ENCODE peak calls at places on chromosomes 16 and 17, in nine cellular contexts. Z is PC-3, I is adrenal gland, S is fibroblast of lung, J is MM.1S, D is A549, O is hepatocyte, H is prostate gland, C is lower lobe of right lung. R is an unnamed sample. For H3K4me1, the result is how much of the 10 kb centered on the place peaks cover.

GRCh38 chr17:17576772-17577234 is 14.7 kb downstream of the PEMT start:
- DNase-seq in I (no peak), Z (no peak), H (no peak), J (no peak), O (no peak), D (no peak), C (no peak), S (no peak), R (no peak)

GRCh38 chr17:81049973-81050551 is 15.1 kb downstream of the BAIAP2 start:
- DNase-seq in C (peak), O (no peak), Z (peak), J (no peak), D (no peak), I (no peak), S (no peak), H (peak), R (no peak)

GRCh38 chr17:50715471-50715870 is 3.9 kb upstream of the LUC7L3 start:
- DNase-seq in Z (no peak), I (no peak), C (no peak), O (no peak), S (no peak), H (no peak), J (no peak), D (no peak), R (no peak)

GRCh38 chr17:50502643-50502990 is 5.6 kb upstream of the MYCBPAP start:
- DNase-seq in I (no peak), O (no peak), D (no peak), C (no peak), Z (no peak), J (no peak), S (no peak), H (no peak), R (no peak)

GRCh38 chr17:68457168-68457538 is at the start of gene WIPI1:
- DNase-seq in H (peak), C (peak), Z (no peak), O (no peak), D (no peak), I (peak), J (peak), S (no peak), R (no peak)

GRCh38 chr17:77840156-77840555 is 118.3 kb upstream of the TNRC6C start:
- DNase-seq in I (peak), O (peak), J (no peak), S (no peak), C (no peak), H (no peak), Z (no peak), D (no peak), R (no peak)

GRCh38 chr17:10754861-10755591 is 25.2 kb upstream of the TMEM220 start:
- DNase-seq in C (no peak), D (no peak), O (peak), Z (no peak), H (no peak), I (no peak), S (no peak), J (no peak), R (no peak)

GRCh38 chr16:75309899-75310430 is 58.5 kb upstream of the BCAR1 start:
- DNase-seq in H (no peak), I (no peak), C (no peak), Z (no peak), D (no peak), J (no peak), S (no peak), O (peak), R (no peak)

GRCh38 chr17:74759243-74759801 is 10.9 kb downstream of the NHERF1 start:
- DNase-seq in H (no peak), C (no peak), O (no peak), D (no peak), J (peak), S (no peak), Z (no peak), I (no peak), R (no peak)

GRCh38 chr16:2028146-2028545 is 1.4 kb downstream of the NHERF2 start:
- DNase-seq in D (no peak), O (no peak), H (no peak), S (no peak), C (no peak), I (no peak), J (peak), Z (no peak), R (no peak)

GRCh38 chr16:81376880-81377279 is 62.1 kb downstream of the GAN start:
- DNase-seq in D (no peak), O (no peak), S (no peak), C (no peak), I (no peak), J (no peak), Z (peak), H (no peak), R (no peak)

GRCh38 chr17:10741416-10742140 is 11.8 kb upstream of the TMEM220 start:
- DNase-seq in J (no peak), C (no peak), Z (no peak), O (no peak), I (peak), S (no peak), D (no peak), H (no peak), R (no peak)

GRCh38 chr17:1107083-1107776 is 72.6 kb downstream of the ABR start:
- DNase-seq in D (no peak), S (no peak), H (no peak), O (no peak), I (no peak), C (no peak), J (no peak), Z (no peak), R (no peak)

GRCh38 chr16:48014349-48015135 is 141.3 kb downstream of the ABCC12 start:
- DNase-seq in O (peak), J (no peak), Z (peak), C (no peak), D (peak), S (no peak), H (no peak), I (no peak), R (no peak)

GRCh38 chr16:85858984-85859817 is 39.8 kb upstream of the IRF8 start:
- DNase-seq in I (no peak), Z (no peak), O (no peak), H (no peak), C (no peak), S (no peak), D (no peak), J (no peak), R (peak)

GRCh38 chr17:58789160-58789559 is 33.5 kb downstream of the PPM1E start:
- DNase-seq in I (no peak), J (no peak), C (no peak), S (no peak), H (no peak), Z (no peak), D (no peak), O (no peak), R (no peak)

GRCh38 chr16:19771040-19771439 is 53.0 kb downstream of the IQCK start:
- DNase-seq in D (no peak), S (no peak), Z (no peak), I (no peak), C (no peak), J (no peak), H (no peak), O (no peak), R (no peak)

GRCh38 chr17:44518032-44518431 is 14.8 kb upstream of the GPATCH8 start:
- DNase-seq in O (no peak), S (peak), D (no peak), C (no peak), H (no peak), I (no peak), Z (no peak), J (no peak), R (no peak)

GRCh38 chr17:50800196-50800700 is 32.9 kb upstream of the ANKRD40CL start:
- DNase-seq in S (no peak), I (peak), C (no peak), J (no peak), D (no peak), O (no peak), Z (no peak), H (no peak), R (no peak)

GRCh38 chr16:78150233-78150632 is 50.8 kb downstream of the WWOX start:
- DNase-seq in O (no peak), I (no peak), D (no peak), C (no peak), J (no peak), S (no peak), H (no peak), Z (no peak), R (no peak)
- H3K27ac ChIP-seq in O (no peak), I (no peak), D (no peak), C (no peak), J (no peak), S (no peak), H (no peak), Z (no peak), R (no peak)

GRCh38 chr16:66406534-66407368 is 20.3 kb upstream of the BEAN1 start:
- DNase-seq in Z (peak), H (peak), O (peak), D (peak), I (peak), J (peak), C (peak), S (peak), R (peak)

GRCh38 chr16:66409156-66409555 is 17.9 kb upstream of the BEAN1 start:
- DNase-seq in Z (peak), D (no peak), O (no peak), S (peak), I (no peak), J (no peak), C (no peak), H (no peak), R (no peak)

GRCh38 chr16:66405057-66405783 is 21.9 kb upstream of the BEAN1 start:
- DNase-seq in H (no peak), I (no peak), O (no peak), Z (no peak), S (no peak), D (no peak), J (no peak), C (no peak), R (no peak)

GRCh38 chr16:66412182-66412581 is 14.9 kb upstream of the BEAN1 start:
- DNase-seq in I (no peak), O (no peak), H (no peak), D (no peak), S (no peak), Z (no peak), C (no peak), J (no peak), R (no peak)

DNA sequence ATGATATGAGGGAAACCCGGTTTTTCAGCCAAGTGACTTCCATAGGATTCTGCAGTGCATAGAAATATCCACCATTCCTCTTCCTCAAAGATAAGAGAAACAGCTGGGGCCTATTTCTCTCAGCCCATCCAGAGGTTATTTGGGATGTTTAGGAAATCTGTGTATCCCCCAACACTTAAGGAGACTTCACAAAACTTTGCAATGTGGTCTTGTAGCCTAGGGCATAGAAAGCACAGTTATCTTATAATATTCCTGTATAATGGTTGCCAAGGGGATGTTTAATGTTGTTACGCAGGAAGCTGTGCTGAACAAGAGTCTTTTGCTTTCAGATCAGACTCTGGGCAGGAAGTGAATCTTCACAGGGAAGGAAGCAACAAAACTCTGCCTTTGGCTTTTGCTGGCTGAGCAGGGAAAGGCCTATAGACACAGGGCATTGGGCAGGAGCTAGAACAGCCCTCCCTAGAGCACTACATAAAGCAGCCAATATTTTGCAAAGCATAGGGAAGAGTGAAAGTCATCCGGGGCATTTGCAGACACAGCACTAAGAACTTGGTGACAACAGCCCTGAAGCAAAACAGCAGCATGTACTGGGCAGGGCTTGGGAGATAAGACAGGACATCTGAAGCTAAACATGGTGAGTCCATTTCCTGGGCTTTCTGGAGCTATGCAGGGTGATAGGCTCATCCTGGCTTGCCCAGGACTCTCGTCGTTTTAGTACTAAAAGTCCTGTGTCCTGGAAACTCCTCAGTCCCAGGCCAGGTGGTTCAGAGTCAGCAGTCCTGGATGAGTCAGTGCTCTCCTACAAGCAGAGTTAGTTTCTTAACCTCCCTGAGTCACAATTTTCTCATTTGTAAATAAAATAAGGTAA is 18.7 kb upstream of the BEAN1 start:
- DNase-seq in Z (peak), H (peak), D (peak), I (peak), C (no peak), S (peak), O (peak), J (peak), R (peak)
- H3K4me3 ChIP-seq in Z (peak), H (no peak), D (no peak), I (no peak), C (peak), S (no peak), O (no peak), J (peak), R (peak)

DNA sequence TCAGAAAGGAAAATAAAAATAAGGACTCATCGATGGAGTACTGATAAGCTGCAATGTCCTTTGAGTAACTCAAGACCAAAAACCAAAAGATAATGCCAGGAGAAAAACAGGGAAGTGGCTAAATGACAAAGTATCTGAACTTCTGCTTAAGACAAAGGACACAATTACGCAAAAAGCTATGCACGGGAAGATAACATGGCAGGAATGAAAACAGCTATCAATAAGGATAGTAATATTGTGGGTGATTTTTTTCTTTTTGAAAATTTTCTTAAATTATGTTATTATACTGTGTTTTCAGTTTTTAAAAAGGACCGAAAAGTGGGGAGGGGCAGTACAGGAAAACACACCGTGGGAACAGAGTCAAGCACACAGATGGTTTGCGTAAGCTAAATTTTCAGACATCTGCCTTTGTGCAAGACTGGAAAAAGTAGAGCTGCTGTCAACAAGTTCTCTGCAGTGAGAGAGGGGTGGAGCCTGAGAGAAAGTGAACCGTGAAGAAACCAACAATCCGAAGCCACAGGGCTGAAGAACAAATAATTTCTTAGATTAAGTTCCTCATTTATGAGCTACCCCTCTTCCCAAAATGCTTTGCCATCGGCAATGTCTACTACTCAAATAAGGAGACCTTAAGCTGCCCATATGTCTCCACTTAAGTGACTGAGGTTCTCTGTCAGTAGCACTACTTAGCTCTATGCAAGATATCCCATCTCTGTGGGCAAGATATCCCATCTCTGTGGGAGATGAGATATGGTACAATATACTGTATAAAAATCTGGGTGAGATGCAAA is 99.9 kb upstream of the CORO6 start:
- DNase-seq in H (peak), C (no peak), J (peak), Z (no peak), D (no peak), O (peak), S (peak), I (peak), R (peak)
- H3K4me1 ChIP-seq in H (under half), C (half or more), J (under half), Z (under half), D (under half), O (under half), S (under half), I (under half), R (under half)

GRCh38 chr16:27759947-27760844 is 210.3 kb downstream of the KATNIP start:
- DNase-seq in O (no peak), I (no peak), D (no peak), S (no peak), C (peak), Z (no peak), H (no peak), J (no peak), R (no peak)

GRCh38 chr16:27764427-27764826 is 214.5 kb downstream of the KATNIP start:
- DNase-seq in I (no peak), C (no peak), S (no peak), D (no peak), O (no peak), Z (no peak), H (no peak), J (no peak), R (no peak)

GRCh38 chr16:27760845-27761176 is 210.9 kb downstream of the KATNIP start:
- DNase-seq in I (no peak), C (peak), S (no peak), H (no peak), Z (no peak), D (no peak), O (no peak), J (no peak), R (no peak)

GRCh38 chr16:27761816-27762215 is 211.9 kb downstream of the KATNIP start:
- DNase-seq in C (peak), J (no peak), O (no peak), H (no peak), Z (no peak), I (no peak), S (no peak), D (no peak), R (no peak)

GRCh38 chr16:27762441-27762840 is 212.5 kb downstream of the KATNIP start:
- DNase-seq in I (no peak), D (no peak), Z (peak), O (no peak), H (no peak), J (no peak), S (no peak), C (peak), R (no peak)
- H3K27ac ChIP-seq in I (no peak), D (no peak), Z (no peak), O (no peak), H (no peak), J (no peak), S (no peak), C (no peak), R (no peak)

R was measured in right atrium auricular region.